ENCODE peak calls at places on chromosomes 7 and 10, in seven cellular contexts. M, X, Q, I, U, S and C are unnamed samples. For H3K4me1, the result is how much of the 10 kb centered on the place peaks cover.

GRCh38 chr10:13834581-13835286 is 248.0 kb downstream of the PRPF18 start:
- DNase-seq in S (no peak), M (no peak), X (no peak), U (no peak), I (no peak), Q (peak), C (no peak)

GRCh38 chr10:61742812-61743211 is 80.1 kb downstream of the CABCOCO1 start:
- DNase-seq in X (no peak), S (no peak), Q (no peak), I (no peak), U (no peak), M (no peak), C (no peak)

GRCh38 chr10:45180946-45181439 is 134.4 kb downstream of the OR13A1 start:
- DNase-seq in M (no peak), U (no peak), X (no peak), Q (no peak), S (no peak), I (no peak), C (no peak)

GRCh38 chr7:4174451-4174850 is 507.6 kb upstream of the FOXK1 start:
- DNase-seq in X (no peak), M (no peak), S (no peak), U (no peak), I (no peak), Q (no peak), C (no peak)

GRCh38 chr7:139875821-139876241 is 46.8 kb downstream of the TBXAS1 start:
- DNase-seq in U (no peak), Q (no peak), X (no peak), S (no peak), I (no peak), M (no peak), C (no peak)

GRCh38 chr10:59304521-59305097 is 57.7 kb downstream of the FAM13C start:
- DNase-seq in X (no peak), S (no peak), U (no peak), I (no peak), M (no peak), Q (no peak), C (no peak)

GRCh38 chr7:133217805-133218204 is 35.1 kb upstream of the EXOC4 start:
- DNase-seq in I (no peak), Q (no peak), M (no peak), X (no peak), U (no peak), S (no peak), C (no peak)

GRCh38 chr7:139768249-139768824 is 9.5 kb downstream of the HIPK2 start:
- DNase-seq in Q (no peak), I (no peak), X (no peak), S (no peak), U (no peak), M (no peak), C (no peak)

GRCh38 chr10:73131913-73132686 is 21.8 kb downstream of the NUDT13 start:
- DNase-seq in I (no peak), X (no peak), M (no peak), S (no peak), U (no peak), Q (no peak), C (no peak)

GRCh38 chr10:95756061-95756751 is at the start of gene ENTPD1:
- DNase-seq in U (no peak), M (no peak), I (peak), Q (peak), S (peak), X (no peak), C (no peak)

GRCh38 chr10:847868-848267 is 83.6 kb downstream of the LARP4B start:
- DNase-seq in S (no peak), U (no peak), Q (peak), X (no peak), M (no peak), I (no peak), C (no peak)

GRCh38 chr7:380226-380550 is 90.2 kb downstream of the FOXL3 start:
- DNase-seq in X (no peak), M (no peak), I (no peak), U (no peak), Q (peak), S (peak), C (peak)

GRCh38 chr7:110790992-110791391 is 299.9 kb upstream of the LRRN3 start:
- DNase-seq in M (no peak), S (no peak), U (no peak), X (no peak), I (no peak), Q (no peak), C (no peak)

GRCh38 chr7:157993406-157994105 is 594.1 kb downstream of the PTPRN2 start:
- DNase-seq in Q (no peak), U (no peak), M (no peak), S (peak), I (no peak), X (no peak), C (no peak)

GRCh38 chr10:118013078-118013568 is 33.6 kb downstream of the RAB11FIP2 start:
- DNase-seq in Q (no peak), S (no peak), M (no peak), U (no peak), X (no peak), I (no peak), C (no peak)

GRCh38 chr10:69893271-69893900 is 91.7 kb downstream of the COL13A1 start:
- DNase-seq in X (no peak), U (no peak), S (peak), M (no peak), Q (no peak), I (no peak), C (no peak)

GRCh38 chr7:76340617-76341131 is 18.1 kb downstream of the YWHAG start:
- DNase-seq in Q (no peak), S (no peak), M (no peak), U (no peak), I (no peak), X (no peak), C (no peak)

GRCh38 chr10:29669149-29669548 is 34.4 kb upstream of the SVIL start:
- DNase-seq in U (no peak), I (peak), X (peak), S (no peak), Q (no peak), M (no peak), C (no peak)

GRCh38 chr7:34070486-34071323 is 165.4 kb downstream of the BMPER start:
- DNase-seq in I (no peak), X (no peak), S (no peak), Q (no peak), U (no peak), M (no peak), C (no peak)

GRCh38 chr10:12727832-12728215 is 273.7 kb downstream of the CCDC3 start:
- DNase-seq in M (no peak), U (no peak), I (no peak), S (no peak), Q (no peak), X (no peak), C (no peak)

GRCh38 chr7:12687213-12688171 is at the start of gene ARL4A:
- DNase-seq in I (peak), S (peak), X (peak), M (peak), Q (peak), U (peak), C (peak)
- TF ChIP-seq CTCF in I (peak), S (peak), X (no peak), M (no peak), Q (no peak), U (peak), C (peak)

GRCh38 chr7:1545417-1546246 is 10.4 kb downstream of the TMEM184A start:
- DNase-seq in X (no peak), Q (no peak), I (no peak), U (no peak), S (no peak), M (peak), C (no peak)

GRCh38 chr7:1546274-1546908 is 9.6 kb downstream of the TMEM184A start:
- DNase-seq in U (no peak), X (no peak), S (no peak), Q (no peak), M (peak), I (no peak), C (no peak)

GRCh38 chr7:1548438-1548831 is 7.6 kb downstream of the TMEM184A start:
- DNase-seq in U (no peak), X (no peak), Q (no peak), S (peak), M (peak), I (no peak), C (no peak)

GRCh38 chr7:1547777-1548437 is 8.1 kb downstream of the TMEM184A start:
- DNase-seq in M (peak), U (no peak), Q (no peak), X (no peak), I (no peak), S (no peak), C (no peak)

DNA sequence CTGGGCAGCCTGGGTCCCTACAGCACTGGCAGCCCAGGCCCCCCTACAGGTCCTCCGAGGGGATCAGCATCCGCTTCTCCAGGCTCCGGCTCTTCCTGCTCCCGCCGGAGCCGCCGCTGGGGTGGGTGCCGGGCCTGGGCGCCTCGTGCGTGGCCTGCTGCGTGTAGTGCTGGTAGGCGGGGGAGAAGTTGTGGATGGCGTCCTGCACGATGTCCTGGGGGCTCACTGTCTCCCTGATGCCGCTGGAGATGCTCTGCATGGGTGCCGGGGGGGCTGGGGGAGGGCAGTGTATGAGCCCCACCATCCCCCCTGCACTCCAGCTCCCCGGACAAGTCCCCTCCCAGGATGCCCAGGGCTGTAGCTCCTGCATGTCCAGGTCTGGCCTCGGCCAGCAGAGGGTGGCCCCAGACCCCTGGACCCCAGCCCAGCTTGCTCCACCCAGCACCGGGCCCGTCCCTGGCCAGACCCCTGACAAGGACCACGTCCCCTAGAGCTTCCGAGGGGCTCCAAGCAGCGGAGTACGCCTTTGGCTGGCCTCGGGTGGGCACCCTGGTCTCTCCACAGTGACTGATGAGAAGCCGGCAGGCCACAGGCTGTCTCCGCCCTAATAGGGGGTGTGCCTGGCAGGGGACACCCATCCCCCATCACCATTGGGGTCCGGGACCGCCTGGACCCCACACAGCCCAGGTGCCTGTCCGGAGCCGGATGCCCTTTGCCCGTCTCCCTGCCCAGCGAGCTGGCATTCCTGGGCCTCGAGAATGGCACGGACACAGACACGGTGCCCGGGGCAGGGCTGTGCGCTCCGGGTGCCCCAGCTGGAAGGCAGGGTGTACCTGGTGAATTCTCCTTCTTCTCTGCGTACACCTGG is 8.9 kb downstream of the TMEM184A start:
- DNase-seq in S (peak), X (no peak), M (peak), I (no peak), U (no peak), Q (no peak), C (no peak)
- H3K4me1 ChIP-seq in S (under half), X (under half), M (under half), I (under half), U (under half), Q (under half), C (under half)

GRCh38 chr10:111098679-111099437 is 22.0 kb downstream of the ADRA2A start:
- DNase-seq in U (no peak), Q (no peak), S (no peak), M (no peak), X (no peak), I (no peak), C (no peak)
- TF ChIP-seq CTCF in U (no peak), Q (no peak), S (no peak), M (no peak), X (no peak), I (no peak), C (no peak)

GRCh38 chr10:97666992-97667391 is 20.0 kb downstream of the AVPI1 start:
- DNase-seq in X (no peak), U (no peak), S (no peak), M (no peak), I (no peak), Q (no peak), C (no peak)

GRCh38 chr10:97667462-97667861 is 19.6 kb downstream of the AVPI1 start:
- DNase-seq in S (no peak), M (no peak), Q (no peak), I (no peak), X (no peak), U (no peak), C (no peak)

GRCh38 chr10:97659589-97659988 is 19.1 kb downstream of the PI4K2A start:
- DNase-seq in X (no peak), M (no peak), Q (no peak), I (no peak), U (no peak), S (no peak), C (no peak)

GRCh38 chr10:97669561-97669960 is 17.5 kb downstream of the AVPI1 start:
- DNase-seq in I (no peak), M (no peak), Q (no peak), U (no peak), S (no peak), X (no peak), C (no peak)

GRCh38 chr10:97664282-97664850 is 22.7 kb downstream of the AVPI1 start:
- DNase-seq in I (no peak), S (no peak), U (no peak), M (no peak), X (no peak), Q (no peak), C (no peak)
- H3K4me1 ChIP-seq in I (under half), S (under half), U (under half), M (under half), X (under half), Q (under half), C (under half)

GRCh38 chr10:90658791-90659190 is 199.0 kb downstream of the HTR7 start:
- DNase-seq in Q (peak), X (no peak), U (no peak), S (no peak), M (no peak), I (no peak), C (no peak)
- TF ChIP-seq CTCF in Q (peak), X (no peak), U (no peak), S (no peak), M (no peak), I (no peak), C (no peak)

GRCh38 chr10:75406158-75407065 is 4.8 kb upstream of the ZNF503 start:
- DNase-seq in M (no peak), U (no peak), I (no peak), Q (peak), S (no peak), X (no peak), C (no peak)
- H3K4me1 ChIP-seq in M (under half), U (under half), I (under half), Q (half or more), S (under half), X (half or more), C (under half)

GRCh38 chr10:123035467-123036086 is 26.8 kb downstream of the ACADSB start:
- DNase-seq in S (no peak), Q (no peak), X (no peak), I (no peak), U (no peak), M (no peak), C (no peak)
- TF ChIP-seq CTCF in S (no peak), Q (no peak), X (no peak), I (no peak), U (no peak), M (no peak), C (no peak)

GRCh38 chr10:31426425-31426824 is 107.4 kb downstream of the ZEB1 start:
- DNase-seq in I (peak), M (no peak), Q (no peak), S (no peak), X (no peak), U (no peak), C (peak)

GRCh38 chr10:31419394-31420063 is 100.5 kb downstream of the ZEB1 start:
- DNase-seq in I (no peak), U (no peak), S (no peak), Q (no peak), M (no peak), X (no peak), C (no peak)

GRCh38 chr10:31424473-31424872 is 105.5 kb downstream of the ZEB1 start:
- DNase-seq in X (no peak), M (no peak), U (no peak), Q (no peak), I (no peak), S (no peak), C (no peak)

GRCh38 chr10:31421322-31421721 is 102.3 kb downstream of the ZEB1 start:
- DNase-seq in U (no peak), S (no peak), X (no peak), I (no peak), M (no peak), Q (no peak), C (no peak)

DNA sequence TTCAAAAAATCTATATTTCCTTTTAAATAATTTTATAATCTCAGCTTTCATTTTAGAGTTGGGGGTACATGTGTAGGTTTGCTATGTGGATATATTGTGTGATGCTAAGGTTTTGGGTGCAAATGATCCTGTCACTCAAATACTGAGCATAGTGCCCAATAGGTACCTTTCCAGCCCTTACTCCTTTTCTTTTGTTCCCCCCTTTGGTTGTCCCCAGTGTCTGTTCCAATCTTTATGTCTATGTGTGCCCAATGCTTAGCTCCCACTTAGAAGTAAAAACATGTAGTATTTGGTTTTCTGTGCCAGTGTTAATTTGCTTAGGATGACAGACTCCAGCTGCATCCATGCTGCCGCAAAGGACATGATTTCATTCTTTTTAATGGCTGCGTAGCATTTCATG is 103.6 kb downstream of the ZEB1 start:
- DNase-seq in Q (no peak), I (no peak), M (no peak), X (no peak), S (no peak), U (no peak), C (no peak)
- H3K4me1 ChIP-seq in Q (under half), I (half or more), M (under half), X (half or more), S (under half), U (under half), C (under half)